ENCODE peak calls at places on chromosomes 13 and 19, in nine cellular contexts. P is midbrain, H is left ventricle myocardium inferior, C is ELR, K is GOT3, O is NCI-H1436, J is NCI-H510A treated with DMSO at 0.1 percent for 48 hours, T is ELF-1, I is DMS153. D is an unnamed sample.

GRCh38 chr19:30443531-30444252 is 71.5 kb downstream of the ZNF536 start:
- DNase-seq in P (no peak), H (no peak), C (no peak), K (no peak), O (no peak), J (no peak), T (no peak), I (no peak), D (no peak)

GRCh38 chr13:60756306-60756705 is 359.3 kb downstream of the TDRD3 start:
- DNase-seq in P (no peak), H (no peak), C (no peak), K (no peak), O (no peak), J (no peak), T (peak; percentile 12), I (no peak), D (no peak)

GRCh38 chr19:47107201-47107952 is 6.2 kb downstream of the ZC3H4 start:
- DNase-seq in P (peak; percentile 63), H (no peak), C (peak; percentile 43), K (no peak), O (no peak), J (no peak), T (no peak), I (no peak), D (peak; percentile 54)

GRCh38 chr19:45164577-45165335 is 4.0 kb upstream of the NKPD1 start:
- DNase-seq in P (no peak), H (peak; percentile 45), C (peak; percentile 64), K (no peak), O (no peak), J (peak; percentile 89), T (peak; percentile 93), I (peak; percentile 21), D (peak; percentile 76)

GRCh38 chr13:107715496-107715895 is 499.8 kb downstream of the LIG4 start:
- DNase-seq in P (no peak), H (no peak), C (no peak), K (no peak), O (no peak), J (peak; percentile 64), T (no peak), I (no peak), D (no peak)

GRCh38 chr19:46609511-46610412 is 8.6 kb downstream of the CALM3 start:
- DNase-seq in P (no peak), H (peak; percentile 13), C (no peak), K (no peak), O (no peak), J (no peak), T (no peak), I (no peak), D (no peak)

GRCh38 chr13:114285166-114285808 is 3.9 kb downstream of the UPF3A start:
- DNase-seq in P (no peak), H (no peak), C (peak; percentile 47), K (no peak), O (no peak), J (no peak), T (no peak), I (no peak), D (peak; percentile 9)

GRCh38 chr19:48728882-48729645 is 9.5 kb upstream of the MAMSTR start:
- DNase-seq in P (no peak), H (no peak), C (no peak), K (no peak), O (no peak), J (no peak), T (peak; percentile 49), I (no peak), D (no peak)